ENCODE peak calls at places on chromosomes 7 and 10, in four cellular contexts. G is A549, B is HepG2, I is K562. F is an unnamed sample.

GRCh38 chr7:26308551-26308950 is 16.9 kb downstream of the SNX10 start:
- DNase-seq in G (no peak), B (no peak), I (no peak), F (no peak)

GRCh38 chr7:11605749-11606148 is 226.2 kb downstream of the THSD7A start:
- DNase-seq in B (no peak), G (no peak), I (no peak), F (no peak)

GRCh38 chr7:78018541-78019456 is 220.2 kb downstream of the PHTF2 start:
- DNase-seq in B (no peak), I (peak), G (peak), F (peak)

GRCh38 chr10:132538031-132538789 is 623 bp downstream of the INPP5A start:
- DNase-seq in I (no peak), B (no peak), G (no peak), F (no peak)

GRCh38 chr10:14408139-14408538 is 77.4 kb upstream of the FRMD4A start:
- DNase-seq in I (no peak), B (no peak), G (no peak), F (no peak)

GRCh38 chr10:118865998-118866778 is 111.4 kb upstream of the CACUL1 start:
- DNase-seq in I (no peak), B (peak), G (no peak), F (no peak)

GRCh38 chr7:2661602-2662272 is 26.3 kb upstream of the AMZ1 start:
- DNase-seq in B (no peak), I (no peak), G (no peak), F (no peak)

GRCh38 chr7:70372768-70373241 is 759.1 kb upstream of the GALNT17 start:
- DNase-seq in G (no peak), B (no peak), I (no peak), F (no peak)

GRCh38 chr7:151406051-151406875 is 3.6 kb downstream of the WDR86 start:
- DNase-seq in I (no peak), B (no peak), G (no peak), F (no peak)

GRCh38 chr7:40866601-40867000 is 731.8 kb downstream of the SUGCT start:
- DNase-seq in I (no peak), B (no peak), G (no peak), F (no peak)

GRCh38 chr10:17206210-17206709 is 4.8 kb upstream of the TRDMT1 start:
- DNase-seq in B (no peak), G (no peak), I (no peak), F (peak)

GRCh38 chr10:70775679-70776454 is 9.3 kb downstream of the TBATA start:
- DNase-seq in B (no peak), I (no peak), G (no peak), F (no peak)

DNA sequence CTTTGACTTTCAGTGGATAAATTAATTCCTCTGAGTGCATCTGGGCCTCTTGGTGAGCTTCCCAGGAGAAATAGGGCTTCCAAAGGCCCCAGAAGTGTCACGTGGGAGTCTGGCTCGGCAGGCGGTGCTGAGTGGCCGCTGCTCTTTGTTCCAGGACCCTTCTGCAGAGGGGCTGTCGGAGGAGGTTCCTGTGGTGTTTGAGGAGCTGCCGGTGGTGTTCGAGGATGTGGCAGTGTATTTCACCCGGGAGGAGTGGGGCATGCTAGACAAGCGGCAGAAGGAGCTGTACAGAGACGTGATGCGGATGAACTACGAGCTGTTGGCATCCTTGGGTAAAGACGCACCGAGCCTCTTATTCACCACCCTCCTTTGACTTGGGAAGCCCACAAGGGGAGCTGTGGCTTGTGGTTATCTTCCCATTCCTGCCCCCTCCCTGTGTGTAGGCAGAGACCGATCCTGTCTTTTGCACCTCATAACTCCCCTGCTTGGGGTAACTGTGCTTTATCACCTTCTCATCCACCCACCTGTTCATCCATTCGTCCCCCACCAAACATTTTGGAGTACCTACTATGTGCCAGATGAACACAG is 11.9 kb downstream of the ZNF862 start:
- DNase-seq in G (no peak), B (no peak), I (peak), F (no peak)
- TF ChIP-seq MAZ in G (no peak), B (no peak), I (no peak), F (no peak)

GRCh38 chr7:134545918-134546317 is 3.0 kb upstream of the AKR1B15 start:
- DNase-seq in I (no peak), B (no peak), G (no peak), F (no peak)
- TF ChIP-seq RAD21 in I (no peak), B (no peak), G (no peak), F (no peak)

DNA sequence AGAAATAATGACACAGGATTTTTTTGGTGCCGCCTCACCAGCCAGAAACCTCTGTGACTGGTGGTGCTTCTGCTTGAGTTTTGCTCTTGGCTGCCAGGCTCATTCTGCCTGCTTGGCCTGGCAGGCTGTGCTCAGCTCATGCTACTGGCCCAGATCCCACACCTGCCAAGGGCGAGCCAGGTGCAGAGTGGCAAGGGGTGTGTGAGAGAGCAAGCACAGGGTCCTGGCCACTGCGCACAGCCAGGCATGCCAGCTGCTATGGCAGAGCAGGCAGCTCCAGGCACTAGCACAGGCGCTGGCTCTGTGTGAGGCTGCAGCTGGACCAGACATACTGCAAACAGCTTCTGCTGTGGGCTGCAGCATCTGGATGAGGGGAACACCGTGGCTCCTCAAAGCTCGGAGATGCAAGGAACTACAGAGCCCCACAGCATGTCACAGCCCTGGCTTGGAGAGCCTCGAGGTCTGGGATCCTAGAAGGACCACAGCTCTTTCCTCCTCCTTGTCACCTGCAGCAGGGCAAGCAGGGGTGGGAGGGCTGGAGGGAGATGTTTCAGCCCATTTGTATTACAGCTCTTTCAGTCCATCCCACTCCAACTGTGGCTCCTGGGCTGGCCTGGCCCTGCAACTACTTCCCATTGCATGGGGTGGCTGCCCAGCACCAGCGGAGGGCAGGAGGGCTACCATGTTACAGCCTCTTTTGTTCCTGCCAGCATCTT is 313.4 kb upstream of the SEMA3C start:
- DNase-seq in B (no peak), I (no peak), G (no peak), F (no peak)
- TF ChIP-seq BHLHE40 in B (no peak), I (no peak), G (no peak), F (no peak)

DNA sequence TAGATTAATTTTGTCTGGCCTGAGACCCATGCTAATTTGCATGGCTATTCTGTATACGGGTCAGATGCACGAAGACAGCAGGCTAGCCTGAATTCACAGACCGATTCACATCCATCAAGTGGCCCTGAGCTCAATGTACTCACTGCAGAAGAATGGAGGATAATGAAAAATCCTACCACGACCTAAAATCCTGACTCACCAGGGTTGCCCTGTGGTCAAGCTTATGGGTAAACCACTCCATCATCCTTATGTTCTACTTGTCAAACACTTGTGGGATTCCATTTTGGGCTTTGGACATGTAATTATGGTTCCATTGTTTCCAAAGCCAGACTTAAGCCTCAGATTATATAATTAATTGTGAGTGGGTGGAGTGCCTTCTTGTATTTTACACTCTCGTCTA is 110.4 kb upstream of the ZNF438 start:
- DNase-seq in G (no peak), B (no peak), I (no peak), F (peak)
- TF ChIP-seq MAZ in G (no peak), B (no peak), I (no peak), F (no peak)

DNA sequence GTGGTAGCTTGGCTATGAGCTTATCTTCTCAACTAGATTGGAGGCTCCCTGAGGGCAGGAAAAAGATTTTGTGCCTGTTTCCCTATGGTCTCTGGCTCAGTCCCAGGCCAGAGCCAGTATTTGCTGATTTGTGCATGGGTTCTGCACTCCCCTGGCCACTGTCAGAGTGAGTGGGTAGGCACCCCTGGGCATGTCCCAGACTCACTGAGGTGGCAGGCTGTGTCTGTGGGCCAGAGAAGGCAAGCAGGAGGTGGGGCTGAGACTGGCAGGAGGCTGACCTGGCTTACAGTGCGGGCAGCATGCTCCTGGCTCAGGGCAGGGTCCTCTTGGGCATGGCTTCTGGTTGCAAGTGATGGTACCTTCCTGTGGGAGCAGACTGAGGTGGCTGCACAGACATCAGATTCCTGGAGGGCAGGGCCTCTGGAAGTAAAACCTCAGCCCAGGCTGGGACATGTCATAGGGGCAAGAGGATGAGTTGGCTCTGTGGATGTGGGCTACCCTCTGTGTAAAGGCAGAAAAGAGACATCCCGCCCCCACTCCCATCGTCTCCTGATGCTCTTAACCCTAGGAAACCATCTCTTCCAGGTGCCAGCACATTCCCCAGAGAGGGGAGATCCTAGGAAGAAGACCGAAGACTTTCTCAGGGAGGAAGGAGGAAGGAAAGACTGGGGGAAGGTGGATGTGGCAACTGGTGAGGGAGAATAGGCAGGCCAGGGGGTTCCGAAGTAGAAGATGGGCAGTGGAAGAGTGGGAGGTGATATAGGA is 4.3 kb downstream of the KCP start:
- DNase-seq in I (no peak), G (no peak), B (no peak), F (no peak)
- TF ChIP-seq RAD21 in I (no peak), G (no peak), B (no peak), F (no peak)

DNA sequence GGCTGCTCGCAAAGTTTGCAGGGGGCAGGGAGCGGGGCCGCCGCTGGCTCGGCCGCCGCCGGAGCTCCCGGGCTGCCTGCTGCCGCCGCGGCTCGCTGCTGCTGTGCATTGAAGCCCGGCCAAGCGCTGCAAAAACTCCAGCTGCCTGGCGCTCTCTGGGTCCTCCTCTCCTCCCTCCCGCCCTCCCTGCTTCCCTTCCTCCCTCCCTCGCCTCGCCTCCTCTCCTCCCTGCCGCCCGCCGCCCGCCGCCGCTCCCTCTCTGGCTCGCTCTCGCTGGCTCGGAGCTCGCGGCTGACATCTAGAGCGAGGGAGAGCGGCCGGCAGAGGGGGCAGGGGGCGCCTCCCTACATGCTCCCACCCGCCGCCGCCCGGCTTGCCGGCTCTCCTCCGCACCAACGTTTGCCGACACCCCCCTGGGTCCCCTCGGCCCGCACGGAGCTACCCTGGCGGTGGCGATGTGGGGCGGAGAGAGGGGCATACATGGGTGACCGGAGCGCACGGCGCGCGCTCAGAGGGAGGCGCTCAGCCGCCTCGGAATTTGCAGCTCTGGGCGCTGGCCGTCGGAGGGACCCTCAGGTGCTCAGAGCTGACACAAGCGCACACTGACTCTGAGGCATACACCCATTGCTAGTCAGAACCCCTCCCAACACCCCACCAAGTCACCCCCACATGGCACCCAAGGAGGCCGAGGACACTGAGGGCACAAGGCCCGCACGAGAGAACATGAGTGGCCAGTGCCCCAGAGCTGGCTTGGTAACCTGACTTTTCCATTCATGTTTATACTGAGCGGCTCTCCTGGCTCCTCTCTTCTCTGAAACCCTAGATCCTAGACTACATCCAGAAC is 1.2 kb upstream of the PLXNA4 start:
- DNase-seq in G (peak), B (no peak), I (no peak), F (peak)
- TF ChIP-seq BHLHE40 in G (no peak), B (no peak), I (no peak), F (no peak)

DNA sequence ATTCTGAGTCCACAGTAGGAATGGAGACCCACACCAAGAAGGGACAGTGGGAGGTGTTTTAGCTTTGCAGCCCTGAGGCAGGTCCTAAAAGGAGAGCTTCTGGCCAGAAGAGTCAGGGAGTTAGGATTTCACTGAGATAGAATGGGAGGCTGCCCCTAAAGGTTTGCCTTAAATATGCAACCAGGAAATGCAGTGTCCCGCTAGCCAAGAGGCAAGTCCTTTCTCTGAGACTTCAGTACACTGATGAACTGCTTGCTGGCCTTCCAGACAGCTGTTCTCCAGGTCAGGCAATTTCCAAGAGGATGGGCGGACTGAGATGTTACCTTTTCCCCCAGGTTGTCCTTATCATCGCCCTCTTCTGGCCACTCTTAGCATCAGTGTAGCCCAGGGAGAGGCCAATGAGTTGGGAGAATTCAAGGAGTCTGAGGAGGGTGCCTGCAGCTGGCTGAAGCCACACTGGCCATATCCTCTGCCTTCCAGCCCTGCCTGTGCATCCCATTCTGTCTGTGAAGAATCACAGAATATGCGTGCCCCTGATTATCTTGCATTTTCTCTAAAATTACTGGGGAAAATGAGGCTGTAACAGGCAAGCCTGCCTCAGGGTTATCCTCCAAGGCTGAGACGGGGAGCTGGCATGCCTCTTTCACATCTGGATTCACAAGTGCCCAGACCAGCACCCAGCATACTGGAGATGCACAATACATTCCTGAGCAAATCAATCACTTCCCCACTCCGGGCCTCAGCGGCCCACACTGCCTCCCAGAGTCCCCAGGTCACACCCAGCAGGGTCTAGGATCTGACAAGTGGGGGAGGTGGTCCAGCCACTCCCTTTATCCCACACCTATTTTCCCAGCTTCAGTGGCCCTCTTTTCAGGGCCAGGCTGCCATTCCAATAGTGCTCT is 2.4 kb downstream of the TLL2 start:
- DNase-seq in B (peak), G (peak), I (peak), F (peak)
- TF ChIP-seq MAZ in B (no peak), G (no peak), I (no peak), F (no peak)

GRCh38 chr10:65751218-65751617 is 1174.6 kb upstream of the LRRTM3 start:
- DNase-seq in G (no peak), B (peak), I (no peak), F (no peak)
- TF ChIP-seq RAD21 in G (no peak), B (no peak), I (no peak), F (no peak)